ENCODE peak calls at places on chromosome 2, in six cellular contexts. Y is breast epithelium, H is WERI-Rb-1, E is SJSA1, O is lung, A is colonic mucosa. Q is an unnamed sample. For H3K36me3 and H3K27me3, the result is how much of the 10 kb centered on the place peaks cover.

GRCh38 chr2:60560734-60561649 is 7.5 kb upstream of the BCL11A start:
- DNase-seq in Y (no peak), H (peak), E (peak), O (no peak), A (no peak), Q (peak)

GRCh38 chr2:240353086-240353798 is 82.2 kb upstream of the GPC1 start:
- DNase-seq in Y (no peak), H (no peak), E (no peak), O (no peak), A (no peak), Q (peak)

GRCh38 chr2:106561356-106561755 is 74.2 kb downstream of the CD8B2 start:
- DNase-seq in Y (no peak), H (no peak), E (no peak), O (no peak), A (no peak), Q (no peak)

GRCh38 chr2:117785740-117786139 is 28.8 kb upstream of the DDX18 start:
- DNase-seq in Y (no peak), H (peak), E (no peak), O (peak), A (peak), Q (peak)

GRCh38 chr2:213238753-213239591 is 45.3 kb upstream of the SPAG16 start:
- DNase-seq in Y (no peak), H (no peak), E (peak), O (peak), A (no peak), Q (no peak)

GRCh38 chr2:236352761-236353593 is 88.8 kb upstream of the ASB18 start:
- DNase-seq in Y (no peak), H (no peak), E (peak), O (no peak), A (no peak), Q (no peak)

GRCh38 chr2:199627417-199627816 is 169.7 kb upstream of the SATB2 start:
- DNase-seq in Y (no peak), H (no peak), E (no peak), O (no peak), A (no peak), Q (no peak)

GRCh38 chr2:54895735-54896134 is 154.5 kb downstream of the RTN4 start:
- DNase-seq in Y (no peak), H (no peak), E (no peak), O (no peak), A (no peak), Q (no peak)

GRCh38 chr2:148896116-148896515 is 21.1 kb downstream of the KIF5C start:
- DNase-seq in Y (no peak), H (no peak), E (no peak), O (no peak), A (no peak), Q (no peak)

GRCh38 chr2:229348135-229348534 is 77.0 kb upstream of the PID1 start:
- DNase-seq in Y (no peak), H (no peak), E (no peak), O (no peak), A (no peak), Q (no peak)

GRCh38 chr2:6820236-6820635 is 45.5 kb downstream of the CMPK2 start:
- DNase-seq in Y (no peak), H (no peak), E (no peak), O (no peak), A (no peak), Q (no peak)

GRCh38 chr2:20914771-20915170 is 91.9 kb upstream of the LDAH start:
- DNase-seq in Y (no peak), H (no peak), E (no peak), O (no peak), A (no peak), Q (no peak)

GRCh38 chr2:222410534-222410933 is 13.8 kb upstream of the SGPP2 start:
- DNase-seq in Y (no peak), H (no peak), E (no peak), O (peak), A (no peak), Q (peak)

GRCh38 chr2:223306371-223306770 is 254.4 kb downstream of the KCNE4 start:
- DNase-seq in Y (no peak), H (peak), E (peak), O (no peak), A (no peak), Q (peak)

GRCh38 chr2:45353879-45354278 is 257.2 kb downstream of the SRBD1 start:
- DNase-seq in Y (no peak), H (no peak), E (peak), O (no peak), A (no peak), Q (no peak)

GRCh38 chr2:38981061-38981669 is 91.5 kb downstream of the ARHGEF33 start:
- DNase-seq in Y (no peak), H (no peak), E (no peak), O (no peak), A (no peak), Q (no peak)

GRCh38 chr2:196131949-196132925 is 39.1 kb downstream of the STK17B start:
- DNase-seq in Y (no peak), H (no peak), E (peak), O (no peak), A (no peak), Q (no peak)

GRCh38 chr2:230077851-230078547 is 9.3 kb upstream of the SLC16A14 start:
- DNase-seq in Y (no peak), H (no peak), E (no peak), O (no peak), A (no peak), Q (peak)

GRCh38 chr2:227052879-227053278 is 111.1 kb downstream of the COL4A4 start:
- DNase-seq in Y (no peak), H (no peak), E (no peak), O (no peak), A (no peak), Q (no peak)

GRCh38 chr2:224252601-224253000 is 149.3 kb downstream of the FAM124B start:
- DNase-seq in Y (no peak), H (no peak), E (no peak), O (no peak), A (no peak), Q (no peak)

GRCh38 chr2:103809390-103809789 is 1044.5 kb upstream of the POU3F3 start:
- DNase-seq in Y (no peak), H (no peak), E (no peak), O (no peak), A (no peak), Q (no peak)

GRCh38 chr2:66846887-66847286 is 412.0 kb downstream of the MEIS1 start:
- DNase-seq in Y (no peak), H (no peak), E (no peak), O (no peak), A (no peak), Q (no peak)

GRCh38 chr2:197839327-197839726 is 34.9 kb downstream of the PLCL1 start:
- DNase-seq in Y (no peak), H (no peak), E (no peak), O (no peak), A (no peak), Q (no peak)

GRCh38 chr2:176454893-176455810 is 185.9 kb downstream of the MTX2 start:
- DNase-seq in Y (peak), H (peak), E (peak), O (peak), A (peak), Q (peak)

GRCh38 chr2:28457237-28457636 is 38.6 kb upstream of the PLB1 start:
- DNase-seq in Y (no peak), H (no peak), E (no peak), O (no peak), A (no peak), Q (peak)

GRCh38 chr2:16666453-16666801 is 793 bp upstream of the CYRIA start:
- DNase-seq in Y (no peak), H (no peak), E (no peak), O (no peak), A (no peak), Q (peak)

GRCh38 chr2:62147610-62148301 is 48.2 kb upstream of the B3GNT2 start:
- DNase-seq in Y (no peak), H (no peak), E (no peak), O (no peak), A (no peak), Q (no peak)

GRCh38 chr2:88396209-88396608 is 56.3 kb downstream of the FOXI3 start:
- DNase-seq in Y (no peak), H (no peak), E (no peak), O (no peak), A (no peak), Q (no peak)

GRCh38 chr2:174490032-174490431 is 3.2 kb upstream of the GPR155 start:
- DNase-seq in Y (no peak), H (no peak), E (no peak), O (no peak), A (no peak), Q (no peak)

GRCh38 chr2:88601302-88601701 is 26.0 kb downstream of the EIF2AK3 start:
- DNase-seq in Y (no peak), H (peak), E (no peak), O (no peak), A (no peak), Q (no peak)

GRCh38 chr2:107361951-107362350 is 464.7 kb upstream of the RGPD4 start:
- DNase-seq in Y (no peak), H (no peak), E (no peak), O (no peak), A (no peak), Q (no peak)

GRCh38 chr2:22027345-22028005 is 903.7 kb downstream of the TDRD15 start:
- DNase-seq in Y (no peak), H (no peak), E (no peak), O (no peak), A (no peak), Q (no peak)

GRCh38 chr2:41647468-41648042 is 400.3 kb upstream of the PKDCC start:
- DNase-seq in Y (no peak), H (no peak), E (no peak), O (no peak), A (no peak), Q (no peak)

GRCh38 chr2:12399244-12399643 is 317.5 kb upstream of the TRIB2 start:
- DNase-seq in Y (no peak), H (no peak), E (no peak), O (no peak), A (no peak), Q (no peak)

DNA sequence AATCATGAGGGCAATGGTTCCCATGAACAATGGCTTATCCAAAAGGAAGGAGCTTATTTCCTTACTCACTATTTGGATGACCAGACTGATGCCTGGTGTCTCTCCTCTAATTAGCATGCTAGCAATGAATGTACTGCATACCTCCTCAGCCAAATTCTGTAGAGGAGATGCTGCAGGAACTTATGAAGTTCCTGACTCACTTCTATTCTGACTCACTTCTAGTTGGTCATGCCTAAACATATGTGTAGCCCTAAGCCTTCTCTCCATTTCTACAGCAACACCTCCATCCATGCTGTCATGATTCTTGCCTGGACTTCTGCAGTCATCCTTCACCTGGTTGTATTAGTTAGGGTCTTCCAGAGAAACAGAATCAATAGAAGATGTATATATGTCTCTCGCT is 59.9 kb upstream of the MRPS9 start:
- DNase-seq in Y (no peak), H (no peak), E (no peak), O (no peak), A (no peak), Q (no peak)
- H3K4me3 ChIP-seq in Y (no peak), H (no peak), E (no peak), O (no peak), A (no peak), Q (no peak)

DNA sequence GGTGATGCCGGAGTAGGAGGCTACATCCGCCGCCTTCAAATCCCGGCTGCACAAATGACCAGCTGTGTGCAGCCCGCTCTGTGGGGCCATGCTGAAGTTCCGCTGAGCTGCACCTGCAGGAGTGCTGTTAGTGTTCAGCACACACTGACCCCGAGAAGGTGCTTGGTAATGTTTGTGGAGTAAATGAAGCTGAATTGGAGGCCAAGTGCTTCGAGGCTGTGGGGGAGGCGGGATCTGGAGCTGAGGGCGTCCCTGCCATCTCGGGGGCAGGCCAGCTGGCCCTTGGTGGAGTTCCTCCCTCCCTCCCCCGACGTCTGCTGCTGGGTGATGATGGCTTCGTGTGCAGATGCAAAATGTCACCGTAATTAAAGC is 23.2 kb downstream of the KCNF1 start:
- DNase-seq in Y (no peak), H (peak), E (no peak), O (no peak), A (no peak), Q (peak)
- H3K36me3 ChIP-seq in Y (under half), H (under half), E (under half), O (under half), A (under half), Q (under half)

GRCh38 chr2:1405124-1405523 is 8.1 kb upstream of the TPO start:
- DNase-seq in Y (no peak), H (no peak), E (no peak), O (no peak), A (no peak), Q (no peak)
- H3K27me3 ChIP-seq in Y (under half), H (under half), E (under half), O (under half), A (under half), Q (under half)

GRCh38 chr2:126059379-126059778 is 596.6 kb upstream of the GYPC start:
- DNase-seq in Y (no peak), H (no peak), E (no peak), O (no peak), A (no peak), Q (no peak)
- H3K4me3 ChIP-seq in Y (no peak), H (no peak), E (no peak), O (no peak), A (no peak), Q (no peak)

GRCh38 chr2:238069021-238069709 is 8.4 kb downstream of the SCLY start:
- DNase-seq in Y (no peak), H (no peak), E (no peak), O (no peak), A (no peak), Q (peak)
- H3K36me3 ChIP-seq in Y (under half), H (half or more), E (under half), O (under half), A (under half), Q (under half)

Q was measured in H7.